ENCODE peak calls at places on chromosomes 5 and 9, in four cellular contexts. One of them, this sample, is unnamed.

GRCh38 chr9:78565481-78565880 is 268.6 kb downstream of the PSAT1 start:
- DNase-seq in K562: no peak
- DNase-seq in GM12878: no peak
- DNase-seq in H1: no peak
- DNase-seq in this sample: no peak

GRCh38 chr9:29039258-29039657 is 1466.0 kb upstream of the C9orf72 start:
- DNase-seq in H1: no peak
- DNase-seq in K562: no peak
- DNase-seq in GM12878: no peak
- DNase-seq in this sample: no peak

GRCh38 chr5:26903469-26903868 is 134.9 kb downstream of the CDH9 start:
- DNase-seq in H1: no peak
- DNase-seq in GM12878: no peak
- DNase-seq in K562: no peak
- DNase-seq in this sample: no peak

GRCh38 chr5:40679998-40680681 is 425 bp downstream of the PTGER4 start:
- DNase-seq in H1: no peak
- DNase-seq in GM12878: no peak
- DNase-seq in K562: no peak
- DNase-seq in this sample: no peak

GRCh38 chr5:57598756-57599155 is 116.1 kb upstream of the ACTBL2 start:
- DNase-seq in GM12878: no peak
- DNase-seq in H1: no peak
- DNase-seq in K562: no peak
- DNase-seq in this sample: no peak

GRCh38 chr5:138824924-138825863 is 49.9 kb downstream of the LRRTM2 start:
- DNase-seq in H1: no peak
- DNase-seq in K562: peak; percentile 32
- DNase-seq in GM12878: no peak
- DNase-seq in this sample: peak; percentile 7

GRCh38 chr9:134442486-134443168 is 116.4 kb downstream of the RXRA start:
- DNase-seq in H1: no peak
- DNase-seq in K562: no peak
- DNase-seq in GM12878: no peak
- DNase-seq in this sample: no peak

GRCh38 chr9:119101048-119101447 is 268.2 kb downstream of the BRINP1 start:
- DNase-seq in GM12878: no peak
- DNase-seq in H1: no peak
- DNase-seq in K562: no peak
- DNase-seq in this sample: no peak

GRCh38 chr9:109246533-109246932 is 74.3 kb downstream of the EPB41L4B start:
- DNase-seq in H1: no peak
- DNase-seq in GM12878: no peak
- DNase-seq in K562: no peak
- DNase-seq in this sample: no peak

GRCh38 chr5:178589180-178590140 is 733 bp downstream of the COL23A1 start:
- DNase-seq in GM12878: no peak
- DNase-seq in K562: peak; percentile 39
- DNase-seq in H1: no peak
- DNase-seq in this sample: no peak

GRCh38 chr9:33988219-33988890 is 60.3 kb downstream of the UBAP2 start:
- DNase-seq in K562: no peak
- DNase-seq in GM12878: peak; percentile 62
- DNase-seq in H1: no peak
- DNase-seq in this sample: no peak

GRCh38 chr9:104769655-104770054 is 5.7 kb downstream of the NIPSNAP3B start:
- DNase-seq in H1: no peak
- DNase-seq in K562: no peak
- DNase-seq in GM12878: no peak
- DNase-seq in this sample: no peak

GRCh38 chr5:170176916-170177315 is 55.9 kb upstream of the C5orf58 start:
- DNase-seq in GM12878: no peak
- DNase-seq in H1: no peak
- DNase-seq in K562: no peak
- DNase-seq in this sample: no peak

GRCh38 chr5:90709323-90710148 is 150.9 kb downstream of the ADGRV1 start:
- DNase-seq in K562: peak; percentile 57
- DNase-seq in H1: no peak
- DNase-seq in GM12878: no peak
- DNase-seq in this sample: peak; percentile 27

GRCh38 chr5:133618141-133618540 is 5.8 kb upstream of the FSTL4 start:
- DNase-seq in K562: no peak
- DNase-seq in H1: no peak
- DNase-seq in GM12878: no peak
- DNase-seq in this sample: no peak

GRCh38 chr5:135095052-135095715 is 61.2 kb upstream of the PITX1 start:
- DNase-seq in K562: no peak
- DNase-seq in GM12878: no peak
- DNase-seq in H1: no peak
- DNase-seq in this sample: no peak

GRCh38 chr5:103102234-103102633 is 17.7 kb downstream of the GIN1 start:
- DNase-seq in GM12878: no peak
- DNase-seq in K562: no peak
- DNase-seq in H1: no peak
- DNase-seq in this sample: no peak

GRCh38 chr5:103094737-103095136 is 25.2 kb downstream of the GIN1 start:
- DNase-seq in H1: no peak
- DNase-seq in K562: peak; percentile 34
- DNase-seq in GM12878: no peak
- DNase-seq in this sample: peak; percentile 2

GRCh38 chr5:103101079-103101732 is 18.7 kb downstream of the GIN1 start:
- DNase-seq in H1: no peak
- DNase-seq in GM12878: no peak
- DNase-seq in K562: no peak
- DNase-seq in this sample: peak; percentile 10

GRCh38 chr5:103093727-103094126 is 26.2 kb downstream of the GIN1 start:
- DNase-seq in GM12878: no peak
- DNase-seq in K562: no peak
- DNase-seq in H1: no peak
- DNase-seq in this sample: no peak

DNA sequence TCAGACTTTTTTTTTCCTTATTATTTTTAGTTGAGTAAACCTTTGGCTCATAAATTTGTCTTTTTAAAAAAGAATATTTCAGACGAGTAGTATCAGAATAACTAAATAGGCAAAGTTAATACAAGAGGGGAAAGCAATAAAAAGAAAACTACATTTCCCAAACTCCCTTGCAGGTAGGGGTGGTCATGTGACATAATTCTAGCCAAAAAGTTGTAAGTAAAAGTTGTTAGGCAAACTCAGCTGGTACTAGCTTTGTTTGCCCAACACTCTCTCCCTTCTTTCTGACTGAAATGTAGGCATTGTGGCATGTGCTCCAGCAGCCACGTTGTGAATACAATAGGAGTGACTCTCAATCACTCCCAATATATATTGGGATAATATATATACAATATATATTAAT is 20.9 kb downstream of the GIN1 start:
- DNase-seq in GM12878: no peak
- DNase-seq in H1: no peak
- DNase-seq in K562: no peak
- DNase-seq in this sample: peak; percentile 12
- TF ChIP-seq ATF3 in GM12878: no peak
- TF ChIP-seq ATF3 in H1: no peak
- TF ChIP-seq ATF3 in K562: no peak
- TF ChIP-seq ATF3 in this sample: no peak

DNA sequence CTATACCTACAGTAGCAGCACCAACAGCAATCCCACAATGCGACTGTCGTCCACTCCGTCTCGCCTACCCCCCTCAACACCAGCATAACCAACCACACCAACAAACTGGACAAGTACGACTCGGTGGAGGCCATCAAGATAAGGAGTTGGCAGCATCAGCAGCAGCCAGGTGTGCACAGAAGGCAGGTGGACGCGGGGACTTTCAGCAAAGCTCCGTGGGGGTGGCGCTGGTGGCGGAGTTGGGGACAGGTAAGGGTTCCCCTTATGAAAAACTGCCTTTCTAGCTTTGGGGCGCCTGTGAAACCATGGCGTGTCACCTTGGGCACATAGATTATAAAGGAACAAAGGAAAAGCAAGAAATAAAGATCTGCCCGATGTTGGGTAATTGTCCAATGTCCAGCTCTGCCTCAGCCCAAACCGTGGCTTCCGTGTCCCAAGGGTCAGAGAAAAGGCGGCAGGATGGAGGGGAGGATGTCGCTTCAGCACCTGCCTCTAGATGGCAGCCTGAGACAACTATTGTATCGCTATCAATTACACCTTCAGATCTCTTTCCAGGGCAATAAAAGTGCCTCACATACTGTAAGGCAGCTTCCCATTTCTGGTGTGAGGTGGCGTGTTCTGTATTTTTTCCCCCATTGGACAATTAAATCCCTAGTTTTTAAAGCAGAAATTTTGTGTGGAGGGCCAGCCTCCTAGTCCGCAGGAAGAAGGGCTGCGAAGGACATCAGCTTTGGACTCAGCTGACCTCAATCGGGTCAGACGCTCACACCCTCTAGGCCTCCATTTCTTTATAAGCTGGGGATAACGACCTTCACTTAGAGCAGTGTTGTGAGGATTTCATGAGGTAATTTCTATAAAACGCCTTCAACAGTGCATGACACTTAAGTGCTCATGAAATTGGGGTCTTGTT is 58.8 kb downstream of the MTRR start:
- DNase-seq in H1: peak; percentile 47
- DNase-seq in K562: peak; percentile 77
- DNase-seq in GM12878: no peak
- DNase-seq in this sample: peak; percentile 39
- TF ChIP-seq HDAC6 in H1: no peak
- TF ChIP-seq HDAC6 in K562: no peak
- TF ChIP-seq HDAC6 in GM12878: no peak
- TF ChIP-seq HDAC6 in this sample: no peak

DNA sequence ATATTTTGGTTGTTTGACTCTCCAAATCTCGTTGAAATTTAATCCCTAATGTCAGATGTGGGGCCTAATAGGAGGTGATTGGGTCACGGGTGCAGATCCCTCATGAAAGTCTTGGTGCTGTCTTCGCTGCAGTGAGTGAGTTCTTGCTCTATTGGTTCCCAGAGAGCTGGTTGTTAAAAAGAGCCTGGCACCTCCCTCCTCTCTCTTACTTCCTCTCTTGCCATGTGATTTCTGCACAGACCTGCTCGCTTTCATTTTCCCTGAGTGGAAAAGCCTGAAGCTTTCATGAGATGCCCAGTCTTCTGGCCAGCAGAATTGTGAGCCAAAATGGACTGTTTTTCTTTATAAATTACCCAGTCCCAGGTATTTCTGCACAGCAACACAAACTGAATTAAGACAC is 221.6 kb downstream of the MAT2B start:
- DNase-seq in GM12878: peak; percentile 20
- DNase-seq in H1: no peak
- DNase-seq in K562: no peak
- DNase-seq in this sample: no peak
- TF ChIP-seq ATF2 in GM12878: no peak
- TF ChIP-seq ATF2 in H1: no peak
- TF ChIP-seq ATF2 in K562: no peak
- TF ChIP-seq ATF2 in this sample: no peak

GRCh38 chr5:87007737-87008136 is 259.9 kb upstream of the RASA1 start:
- DNase-seq in GM12878: no peak
- DNase-seq in K562: no peak
- DNase-seq in H1: no peak
- DNase-seq in this sample: no peak

GRCh38 chr5:87010736-87011135 is 256.9 kb upstream of the RASA1 start:
- DNase-seq in K562: no peak
- DNase-seq in GM12878: no peak
- DNase-seq in H1: no peak
- DNase-seq in this sample: no peak

GRCh38 chr5:87004101-87004500 is 263.6 kb upstream of the RASA1 start:
- DNase-seq in K562: no peak
- DNase-seq in GM12878: no peak
- DNase-seq in H1: no peak
- DNase-seq in this sample: no peak

DNA sequence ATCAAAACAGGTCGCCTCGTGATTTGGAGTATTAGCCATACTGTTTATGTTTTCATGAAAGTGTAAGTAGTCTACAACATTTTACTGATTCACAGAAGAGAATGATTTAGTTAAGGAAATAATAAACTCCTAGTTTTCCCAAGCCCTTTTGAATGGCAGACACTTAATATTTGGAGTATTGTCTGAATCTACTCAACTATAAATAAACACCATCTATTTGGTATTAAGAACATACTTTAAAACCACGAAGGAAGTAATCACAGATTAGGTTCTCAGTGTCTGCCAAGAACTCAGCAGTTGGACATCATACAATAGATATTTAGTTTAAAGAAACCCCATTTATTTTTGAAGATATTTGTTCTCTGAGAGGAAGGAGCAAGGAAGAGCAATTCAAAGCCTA is 258.5 kb upstream of the RASA1 start:
- DNase-seq in H1: no peak
- DNase-seq in K562: no peak
- DNase-seq in GM12878: no peak
- DNase-seq in this sample: no peak
- TF ChIP-seq ATF3 in H1: no peak
- TF ChIP-seq ATF3 in K562: no peak
- TF ChIP-seq ATF3 in GM12878: no peak
- TF ChIP-seq ATF3 in this sample: no peak

GRCh38 chr9:113352411-113352810 is 3.1 kb downstream of the BSPRY start:
- DNase-seq in GM12878: no peak
- DNase-seq in K562: no peak
- DNase-seq in H1: no peak
- DNase-seq in this sample: no peak

GRCh38 chr9:113355197-113355596 is 5.9 kb downstream of the BSPRY start:
- DNase-seq in GM12878: no peak
- DNase-seq in H1: no peak
- DNase-seq in K562: peak; percentile 61
- DNase-seq in this sample: peak; percentile 77

GRCh38 chr9:113360242-113360842 is 11.0 kb downstream of the BSPRY start:
- DNase-seq in K562: no peak
- DNase-seq in H1: no peak
- DNase-seq in GM12878: no peak
- DNase-seq in this sample: no peak

GRCh38 chr9:113359385-113359784 is 10.0 kb downstream of the BSPRY start:
- DNase-seq in K562: no peak
- DNase-seq in H1: no peak
- DNase-seq in GM12878: no peak
- DNase-seq in this sample: no peak

GRCh38 chr9:113356686-113357292 is 7.4 kb downstream of the BSPRY start:
- DNase-seq in GM12878: no peak
- DNase-seq in K562: no peak
- DNase-seq in H1: no peak
- DNase-seq in this sample: no peak
- TF ChIP-seq HDAC6 in GM12878: no peak
- TF ChIP-seq HDAC6 in K562: no peak
- TF ChIP-seq HDAC6 in H1: no peak
- TF ChIP-seq HDAC6 in this sample: no peak

This sample was measured in HepG2.